ENCODE peak calls at places on chromosomes 3 and 15, in ten cellular contexts. One of them, this sample, is unnamed.

GRCh38 chr3:112000971-112001370 is 2.2 kb downstream of the TAGLN3 start:
- DNase-seq in B cell: no peak
- DNase-seq in heart right ventricle: no peak
- DNase-seq in esophagus squamous epithelium: no peak
- DNase-seq in foreskin fibroblast: no peak
- DNase-seq in BJ: no peak
- DNase-seq in GM12865: no peak
- DNase-seq in kidney: no peak
- DNase-seq in stomach: no peak
- DNase-seq in mucosa of descending colon: no peak
- DNase-seq in this sample: no peak

GRCh38 chr15:41892621-41893421 is 1.0 kb downstream of the SPTBN5 start:
- DNase-seq in stomach: peak; percentile 92
- DNase-seq in esophagus squamous epithelium: no peak
- DNase-seq in foreskin fibroblast: no peak
- DNase-seq in GM12865: no peak
- DNase-seq in heart right ventricle: peak; percentile 84
- DNase-seq in mucosa of descending colon: peak; percentile 75
- DNase-seq in B cell: peak; percentile 72
- DNase-seq in BJ: no peak
- DNase-seq in kidney: peak; percentile 62
- DNase-seq in this sample: no peak

GRCh38 chr3:186180891-186181471 is 72.1 kb upstream of the ETV5 start:
- DNase-seq in BJ: no peak
- DNase-seq in kidney: no peak
- DNase-seq in stomach: no peak
- DNase-seq in foreskin fibroblast: no peak
- DNase-seq in heart right ventricle: no peak
- DNase-seq in esophagus squamous epithelium: no peak
- DNase-seq in GM12865: no peak
- DNase-seq in mucosa of descending colon: no peak
- DNase-seq in B cell: no peak
- DNase-seq in this sample: no peak

GRCh38 chr3:134325722-134326121 is 48.5 kb downstream of the AMOTL2 start:
- DNase-seq in esophagus squamous epithelium: no peak
- DNase-seq in heart right ventricle: no peak
- DNase-seq in B cell: no peak
- DNase-seq in stomach: peak; percentile 67
- DNase-seq in mucosa of descending colon: no peak
- DNase-seq in kidney: peak; percentile 70
- DNase-seq in foreskin fibroblast: no peak
- DNase-seq in GM12865: no peak
- DNase-seq in BJ: no peak
- DNase-seq in this sample: no peak

GRCh38 chr3:191382661-191383060 is 52.3 kb upstream of the UTS2B start:
- DNase-seq in B cell: no peak
- DNase-seq in kidney: no peak
- DNase-seq in stomach: no peak
- DNase-seq in mucosa of descending colon: no peak
- DNase-seq in foreskin fibroblast: no peak
- DNase-seq in heart right ventricle: no peak
- DNase-seq in esophagus squamous epithelium: no peak
- DNase-seq in BJ: no peak
- DNase-seq in GM12865: peak; percentile 22
- DNase-seq in this sample: no peak

GRCh38 chr3:107347717-107348116 is 29.5 kb upstream of the CCDC54 start:
- DNase-seq in esophagus squamous epithelium: no peak
- DNase-seq in stomach: no peak
- DNase-seq in heart right ventricle: no peak
- DNase-seq in B cell: no peak
- DNase-seq in kidney: no peak
- DNase-seq in BJ: no peak
- DNase-seq in GM12865: no peak
- DNase-seq in mucosa of descending colon: no peak
- DNase-seq in foreskin fibroblast: no peak
- DNase-seq in this sample: no peak

GRCh38 chr3:8996681-8997121 is 33.4 kb upstream of the RAD18 start:
- DNase-seq in stomach: peak; percentile 71
- DNase-seq in foreskin fibroblast: peak; percentile 38
- DNase-seq in BJ: peak; percentile 16
- DNase-seq in GM12865: no peak
- DNase-seq in kidney: no peak
- DNase-seq in esophagus squamous epithelium: no peak
- DNase-seq in B cell: no peak
- DNase-seq in heart right ventricle: peak; percentile 74
- DNase-seq in mucosa of descending colon: peak; percentile 32
- DNase-seq in this sample: peak; percentile 11

GRCh38 chr3:85710490-85710889 is 751.7 kb downstream of the CADM2 start:
- DNase-seq in BJ: no peak
- DNase-seq in foreskin fibroblast: peak; percentile 29
- DNase-seq in stomach: no peak
- DNase-seq in esophagus squamous epithelium: no peak
- DNase-seq in B cell: no peak
- DNase-seq in GM12865: no peak
- DNase-seq in mucosa of descending colon: no peak
- DNase-seq in heart right ventricle: no peak
- DNase-seq in kidney: no peak
- DNase-seq in this sample: no peak

GRCh38 chr3:147008458-147008857 is 397.9 kb downstream of the ZIC4 start:
- DNase-seq in B cell: no peak
- DNase-seq in foreskin fibroblast: no peak
- DNase-seq in stomach: no peak
- DNase-seq in BJ: no peak
- DNase-seq in kidney: no peak
- DNase-seq in GM12865: no peak
- DNase-seq in esophagus squamous epithelium: no peak
- DNase-seq in heart right ventricle: no peak
- DNase-seq in mucosa of descending colon: no peak
- DNase-seq in this sample: no peak

GRCh38 chr3:122578110-122578740 is 775 bp downstream of the PARP15 start:
- DNase-seq in BJ: no peak
- DNase-seq in heart right ventricle: no peak
- DNase-seq in kidney: no peak
- DNase-seq in GM12865: no peak
- DNase-seq in stomach: no peak
- DNase-seq in mucosa of descending colon: no peak
- DNase-seq in esophagus squamous epithelium: no peak
- DNase-seq in foreskin fibroblast: no peak
- DNase-seq in B cell: no peak
- DNase-seq in this sample: no peak

GRCh38 chr15:29613951-29614382 is 208.3 kb downstream of the TJP1 start:
- DNase-seq in GM12865: peak; percentile 13
- DNase-seq in esophagus squamous epithelium: no peak
- DNase-seq in kidney: no peak
- DNase-seq in mucosa of descending colon: no peak
- DNase-seq in stomach: no peak
- DNase-seq in foreskin fibroblast: no peak
- DNase-seq in B cell: no peak
- DNase-seq in heart right ventricle: no peak
- DNase-seq in BJ: no peak
- DNase-seq in this sample: no peak

GRCh38 chr3:59771760-59772159 is 721.9 kb upstream of the CFAP20DC start:
- DNase-seq in stomach: no peak
- DNase-seq in foreskin fibroblast: peak; percentile 54
- DNase-seq in esophagus squamous epithelium: no peak
- DNase-seq in kidney: no peak
- DNase-seq in mucosa of descending colon: no peak
- DNase-seq in B cell: no peak
- DNase-seq in BJ: peak; percentile 81
- DNase-seq in GM12865: no peak
- DNase-seq in heart right ventricle: no peak
- DNase-seq in this sample: peak; percentile 69

GRCh38 chr15:94231728-94232086 is 346 bp downstream of the MCTP2 start:
- DNase-seq in BJ: no peak
- DNase-seq in foreskin fibroblast: no peak
- DNase-seq in heart right ventricle: no peak
- DNase-seq in stomach: peak; percentile 40
- DNase-seq in esophagus squamous epithelium: no peak
- DNase-seq in mucosa of descending colon: no peak
- DNase-seq in B cell: no peak
- DNase-seq in kidney: no peak
- DNase-seq in GM12865: no peak
- DNase-seq in this sample: no peak
- TF ChIP-seq CTCF in BJ: no peak
- TF ChIP-seq CTCF in foreskin fibroblast: no peak
- TF ChIP-seq CTCF in heart right ventricle: no peak
- TF ChIP-seq CTCF in stomach: no peak
- TF ChIP-seq CTCF in esophagus squamous epithelium: no peak
- TF ChIP-seq CTCF in mucosa of descending colon: no peak
- TF ChIP-seq CTCF in B cell: no peak
- TF ChIP-seq CTCF in kidney: no peak
- TF ChIP-seq CTCF in GM12865: no peak
- TF ChIP-seq CTCF in this sample: no peak

GRCh38 chr3:152937234-152937633 is 102.3 kb downstream of the P2RY1 start:
- DNase-seq in heart right ventricle: no peak
- DNase-seq in esophagus squamous epithelium: no peak
- DNase-seq in mucosa of descending colon: no peak
- DNase-seq in kidney: no peak
- DNase-seq in B cell: no peak
- DNase-seq in stomach: no peak
- DNase-seq in GM12865: no peak
- DNase-seq in foreskin fibroblast: no peak
- DNase-seq in BJ: no peak
- DNase-seq in this sample: no peak
- TF ChIP-seq CTCF in heart right ventricle: peak; percentile 45
- TF ChIP-seq CTCF in esophagus squamous epithelium: no peak
- TF ChIP-seq CTCF in mucosa of descending colon: no peak
- TF ChIP-seq CTCF in kidney: peak; percentile 22
- TF ChIP-seq CTCF in B cell: no peak
- TF ChIP-seq CTCF in stomach: no peak
- TF ChIP-seq CTCF in GM12865: no peak
- TF ChIP-seq CTCF in foreskin fibroblast: no peak
- TF ChIP-seq CTCF in BJ: no peak
- TF ChIP-seq CTCF in this sample: no peak

GRCh38 chr3:184805351-184806038 is 6.5 kb upstream of the VPS8 start:
- DNase-seq in B cell: no peak
- DNase-seq in heart right ventricle: no peak
- DNase-seq in BJ: no peak
- DNase-seq in GM12865: no peak
- DNase-seq in foreskin fibroblast: no peak
- DNase-seq in kidney: no peak
- DNase-seq in stomach: no peak
- DNase-seq in mucosa of descending colon: no peak
- DNase-seq in esophagus squamous epithelium: no peak
- DNase-seq in this sample: no peak

GRCh38 chr3:184811034-184811433 is 932 bp upstream of the VPS8 start:
- DNase-seq in GM12865: no peak
- DNase-seq in heart right ventricle: no peak
- DNase-seq in stomach: no peak
- DNase-seq in mucosa of descending colon: no peak
- DNase-seq in BJ: no peak
- DNase-seq in B cell: no peak
- DNase-seq in kidney: no peak
- DNase-seq in foreskin fibroblast: no peak
- DNase-seq in esophagus squamous epithelium: no peak
- DNase-seq in this sample: no peak

GRCh38 chr3:184806567-184807271 is 5.2 kb upstream of the VPS8 start:
- DNase-seq in mucosa of descending colon: no peak
- DNase-seq in GM12865: no peak
- DNase-seq in BJ: no peak
- DNase-seq in stomach: no peak
- DNase-seq in heart right ventricle: no peak
- DNase-seq in foreskin fibroblast: no peak
- DNase-seq in kidney: no peak
- DNase-seq in B cell: no peak
- DNase-seq in esophagus squamous epithelium: no peak
- DNase-seq in this sample: no peak

GRCh38 chr3:184807549-184807948 is 4.4 kb upstream of the VPS8 start:
- DNase-seq in heart right ventricle: no peak
- DNase-seq in esophagus squamous epithelium: no peak
- DNase-seq in GM12865: no peak
- DNase-seq in mucosa of descending colon: no peak
- DNase-seq in BJ: no peak
- DNase-seq in kidney: no peak
- DNase-seq in B cell: no peak
- DNase-seq in stomach: no peak
- DNase-seq in foreskin fibroblast: no peak
- DNase-seq in this sample: no peak

DNA sequence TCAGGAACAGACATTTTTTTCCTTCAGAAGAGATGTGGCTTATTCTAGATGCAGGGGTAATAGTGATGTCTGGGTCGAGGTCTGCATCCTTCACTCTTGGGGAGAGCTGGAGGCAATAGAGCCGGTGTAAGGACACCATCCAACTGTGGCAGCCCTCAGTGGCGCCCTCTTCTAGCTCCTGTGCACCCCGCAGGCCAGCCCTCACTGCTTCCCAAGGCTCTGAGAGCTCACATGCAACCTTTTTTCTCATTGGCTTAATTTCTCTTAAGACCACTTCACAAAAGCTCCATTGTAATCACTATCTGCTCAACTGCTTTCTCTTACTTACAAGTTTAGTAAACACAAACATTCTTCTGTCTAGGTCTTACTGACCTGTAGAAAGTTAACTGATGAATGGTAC is 3.9 kb upstream of the VPS8 start:
- DNase-seq in B cell: no peak
- DNase-seq in esophagus squamous epithelium: no peak
- DNase-seq in stomach: no peak
- DNase-seq in foreskin fibroblast: no peak
- DNase-seq in kidney: no peak
- DNase-seq in GM12865: no peak
- DNase-seq in BJ: no peak
- DNase-seq in heart right ventricle: no peak
- DNase-seq in mucosa of descending colon: no peak
- DNase-seq in this sample: no peak
- TF ChIP-seq CTCF in B cell: peak; percentile 13
- TF ChIP-seq CTCF in esophagus squamous epithelium: peak; percentile 23
- TF ChIP-seq CTCF in stomach: no peak
- TF ChIP-seq CTCF in foreskin fibroblast: peak; percentile 6
- TF ChIP-seq CTCF in kidney: no peak
- TF ChIP-seq CTCF in GM12865: no peak
- TF ChIP-seq CTCF in BJ: peak; percentile 36
- TF ChIP-seq CTCF in heart right ventricle: no peak
- TF ChIP-seq CTCF in mucosa of descending colon: no peak
- TF ChIP-seq CTCF in this sample: peak; percentile 44

DNA sequence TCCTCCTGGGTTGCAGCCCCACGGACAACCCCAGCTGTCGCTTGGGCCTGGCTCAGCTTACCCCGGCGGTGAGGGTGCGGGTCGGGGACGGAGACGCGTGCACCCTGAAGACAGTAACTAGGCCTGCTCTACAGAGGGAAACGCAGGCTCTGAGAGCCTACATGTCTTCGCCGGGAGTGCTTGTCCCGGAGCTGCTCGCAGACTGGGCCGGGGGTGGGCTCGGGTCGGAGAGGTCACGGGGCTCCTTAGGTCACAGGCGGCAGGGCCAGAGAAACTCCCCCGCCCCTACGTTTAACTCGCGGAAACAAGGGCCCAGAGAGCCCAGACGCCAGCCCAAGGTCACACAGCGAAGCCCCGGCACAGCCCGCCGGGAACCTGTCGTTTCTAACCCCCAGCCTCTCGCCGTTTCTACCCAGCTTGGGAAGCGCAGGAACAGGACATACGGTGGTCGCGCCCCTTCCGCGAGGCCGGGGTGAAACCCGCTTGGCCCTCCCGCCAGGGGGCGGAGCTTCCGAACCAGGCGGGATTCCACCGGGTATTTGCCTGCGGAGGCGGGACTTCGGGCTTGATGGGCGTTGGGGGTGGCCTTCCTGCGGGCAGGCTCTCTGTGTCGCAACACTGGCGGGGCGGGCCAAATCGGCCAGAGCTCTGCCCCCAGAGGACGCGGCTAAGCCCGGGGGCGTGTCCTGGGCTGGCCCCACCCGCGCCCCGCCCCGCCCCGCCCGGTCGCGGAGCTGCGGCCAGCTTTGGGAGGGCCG is at the start of gene HDAC11:
- DNase-seq in B cell: peak; percentile 100
- DNase-seq in esophagus squamous epithelium: peak; percentile 81
- DNase-seq in BJ: peak; percentile 78
- DNase-seq in mucosa of descending colon: peak; percentile 99
- DNase-seq in heart right ventricle: peak; percentile 99
- DNase-seq in foreskin fibroblast: peak; percentile 97
- DNase-seq in stomach: peak; percentile 99
- DNase-seq in kidney: peak; percentile 100
- DNase-seq in GM12865: peak; percentile 97
- DNase-seq in this sample: peak; percentile 90
- TF ChIP-seq CTCF in B cell: no peak
- TF ChIP-seq CTCF in esophagus squamous epithelium: peak; percentile 65
- TF ChIP-seq CTCF in BJ: peak; percentile 14
- TF ChIP-seq CTCF in mucosa of descending colon: peak; percentile 14
- TF ChIP-seq CTCF in heart right ventricle: peak; percentile 40
- TF ChIP-seq CTCF in foreskin fibroblast: no peak
- TF ChIP-seq CTCF in stomach: peak; percentile 73
- TF ChIP-seq CTCF in kidney: peak; percentile 37
- TF ChIP-seq CTCF in GM12865: no peak
- TF ChIP-seq CTCF in this sample: no peak